ENCODE peak calls at places on chromosome 1, in five cellular contexts. One of them, this sample, is unnamed.

GRCh38 chr1:52423771-52424170 is 19.4 kb downstream of the PRPF38A start:
- DNase-seq in mesendoderm: peak; percentile 22
- DNase-seq in CD4-positive, alpha-beta T cell: peak; percentile 69
- DNase-seq in esophagus squamous epithelium: no peak
- DNase-seq in NCI-H1694: no peak
- DNase-seq in this sample: peak; percentile 62

GRCh38 chr1:59128784-59129227 is 168.1 kb upstream of the FGGY start:
- DNase-seq in mesendoderm: peak; percentile 57
- DNase-seq in CD4-positive, alpha-beta T cell: no peak
- DNase-seq in esophagus squamous epithelium: no peak
- DNase-seq in NCI-H1694: no peak
- DNase-seq in this sample: no peak

GRCh38 chr1:67162954-67163353 is 3.3 kb upstream of the IL23R start:
- DNase-seq in mesendoderm: peak; percentile 14
- DNase-seq in CD4-positive, alpha-beta T cell: no peak
- DNase-seq in esophagus squamous epithelium: no peak
- DNase-seq in NCI-H1694: no peak
- DNase-seq in this sample: no peak

GRCh38 chr1:1833916-1834325 is 55.7 kb upstream of the NADK start:
- DNase-seq in mesendoderm: peak; percentile 30
- DNase-seq in CD4-positive, alpha-beta T cell: no peak
- DNase-seq in esophagus squamous epithelium: no peak
- DNase-seq in NCI-H1694: no peak
- DNase-seq in this sample: no peak

GRCh38 chr1:204439976-204440375 is 28.4 kb upstream of the PPP1R15B start:
- DNase-seq in mesendoderm: no peak
- DNase-seq in CD4-positive, alpha-beta T cell: no peak
- DNase-seq in esophagus squamous epithelium: no peak
- DNase-seq in NCI-H1694: no peak
- DNase-seq in this sample: no peak

GRCh38 chr1:220363196-220363831 is 91.1 kb upstream of the RAB3GAP2 start:
- DNase-seq in mesendoderm: peak; percentile 63
- DNase-seq in CD4-positive, alpha-beta T cell: no peak
- DNase-seq in esophagus squamous epithelium: no peak
- DNase-seq in NCI-H1694: peak; percentile 92
- DNase-seq in this sample: no peak

GRCh38 chr1:201724760-201725105 is 104.2 kb upstream of the IPO9 start:
- DNase-seq in mesendoderm: no peak
- DNase-seq in CD4-positive, alpha-beta T cell: no peak
- DNase-seq in esophagus squamous epithelium: no peak
- DNase-seq in NCI-H1694: no peak
- DNase-seq in this sample: no peak

GRCh38 chr1:9869831-9870251 is 40.2 kb downstream of the CTNNBIP1 start:
- DNase-seq in mesendoderm: no peak
- DNase-seq in CD4-positive, alpha-beta T cell: no peak
- DNase-seq in esophagus squamous epithelium: no peak
- DNase-seq in NCI-H1694: no peak
- DNase-seq in this sample: no peak

GRCh38 chr1:54361342-54361741 is 44.9 kb downstream of the SSBP3 start:
- DNase-seq in mesendoderm: peak; percentile 60
- DNase-seq in CD4-positive, alpha-beta T cell: no peak
- DNase-seq in esophagus squamous epithelium: no peak
- DNase-seq in NCI-H1694: peak; percentile 16
- DNase-seq in this sample: no peak

GRCh38 chr1:11374079-11374747 is 101.2 kb downstream of the UBIAD1 start:
- DNase-seq in mesendoderm: no peak
- DNase-seq in CD4-positive, alpha-beta T cell: no peak
- DNase-seq in esophagus squamous epithelium: no peak
- DNase-seq in NCI-H1694: no peak
- DNase-seq in this sample: no peak

GRCh38 chr1:114379987-114380386 is 131.0 kb downstream of the TRIM33 start:
- DNase-seq in mesendoderm: peak; percentile 93
- DNase-seq in CD4-positive, alpha-beta T cell: no peak
- DNase-seq in esophagus squamous epithelium: no peak
- DNase-seq in NCI-H1694: no peak
- DNase-seq in this sample: no peak

GRCh38 chr1:35319988-35320713 is 51.6 kb downstream of the ZMYM4 start:
- DNase-seq in mesendoderm: no peak
- DNase-seq in CD4-positive, alpha-beta T cell: no peak
- DNase-seq in esophagus squamous epithelium: no peak
- DNase-seq in NCI-H1694: no peak
- DNase-seq in this sample: no peak

GRCh38 chr1:70509996-70510876 is 99.2 kb downstream of the CTH start:
- DNase-seq in mesendoderm: peak; percentile 79
- DNase-seq in CD4-positive, alpha-beta T cell: no peak
- DNase-seq in esophagus squamous epithelium: no peak
- DNase-seq in NCI-H1694: peak; percentile 45
- DNase-seq in this sample: peak; percentile 90